ENCODE peak calls at places on chromosomes 1 and 21, in four cellular contexts. One of them, this sample, is unnamed.

GRCh38 chr1:116411784-116412479 is 38.9 kb downstream of the ATP1A1 start:
- DNase-seq in fibroblast of the aortic adventitia: peak; percentile 94
- DNase-seq in psoas muscle: no peak
- DNase-seq in activated B cell treated with CpG ODN at 0.5 μM for 24 hours: no peak
- DNase-seq in this sample: no peak

GRCh38 chr1:65148548-65149390 is 766 bp downstream of the AK4 start:
- DNase-seq in fibroblast of the aortic adventitia: peak; percentile 34
- DNase-seq in psoas muscle: peak; percentile 58
- DNase-seq in activated B cell treated with CpG ODN at 0.5 μM for 24 hours: peak; percentile 30
- DNase-seq in this sample: peak; percentile 24

GRCh38 chr1:241698177-241698576 is 46.1 kb downstream of the WDR64 start:
- DNase-seq in fibroblast of the aortic adventitia: no peak
- DNase-seq in psoas muscle: no peak
- DNase-seq in activated B cell treated with CpG ODN at 0.5 μM for 24 hours: no peak
- DNase-seq in this sample: no peak

GRCh38 chr1:200888349-200888838 is 6.3 kb upstream of the INAVA start:
- DNase-seq in fibroblast of the aortic adventitia: no peak
- DNase-seq in psoas muscle: no peak
- DNase-seq in activated B cell treated with CpG ODN at 0.5 μM for 24 hours: peak; percentile 39
- DNase-seq in this sample: no peak

GRCh38 chr1:24659993-24660665 is 17.0 kb downstream of the SRRM1 start:
- DNase-seq in fibroblast of the aortic adventitia: peak; percentile 54
- DNase-seq in psoas muscle: no peak
- DNase-seq in activated B cell treated with CpG ODN at 0.5 μM for 24 hours: no peak
- DNase-seq in this sample: no peak

GRCh38 chr1:203327684-203328457 is 22.6 kb downstream of the BTG2 start:
- DNase-seq in fibroblast of the aortic adventitia: peak; percentile 66
- DNase-seq in psoas muscle: no peak
- DNase-seq in activated B cell treated with CpG ODN at 0.5 μM for 24 hours: no peak
- DNase-seq in this sample: no peak

GRCh38 chr1:76501136-76501535 is 366.1 kb upstream of the ST6GALNAC5 start:
- DNase-seq in fibroblast of the aortic adventitia: no peak
- DNase-seq in psoas muscle: no peak
- DNase-seq in activated B cell treated with CpG ODN at 0.5 μM for 24 hours: no peak
- DNase-seq in this sample: no peak

GRCh38 chr1:155009742-155010141 is 7.1 kb downstream of the ZBTB7B start:
- DNase-seq in fibroblast of the aortic adventitia: no peak
- DNase-seq in psoas muscle: no peak
- DNase-seq in activated B cell treated with CpG ODN at 0.5 μM for 24 hours: no peak
- DNase-seq in this sample: no peak

GRCh38 chr1:24743404-24744211 is 1.6 kb upstream of the CLIC4 start:
- DNase-seq in fibroblast of the aortic adventitia: peak; percentile 70
- DNase-seq in psoas muscle: no peak
- DNase-seq in activated B cell treated with CpG ODN at 0.5 μM for 24 hours: no peak
- DNase-seq in this sample: no peak

GRCh38 chr1:204013052-204013451 is 59.9 kb upstream of the SOX13 start:
- DNase-seq in fibroblast of the aortic adventitia: no peak
- DNase-seq in psoas muscle: no peak
- DNase-seq in activated B cell treated with CpG ODN at 0.5 μM for 24 hours: no peak
- DNase-seq in this sample: no peak

GRCh38 chr1:17683551-17683950 is 71.6 kb upstream of the ACTL8 start:
- DNase-seq in fibroblast of the aortic adventitia: no peak
- DNase-seq in psoas muscle: no peak
- DNase-seq in activated B cell treated with CpG ODN at 0.5 μM for 24 hours: no peak
- DNase-seq in this sample: no peak

GRCh38 chr1:156511656-156512055 is 11.1 kb upstream of the MEF2D start:
- DNase-seq in fibroblast of the aortic adventitia: no peak
- DNase-seq in psoas muscle: no peak
- DNase-seq in activated B cell treated with CpG ODN at 0.5 μM for 24 hours: no peak
- DNase-seq in this sample: no peak

GRCh38 chr1:28259935-28260802 is 851 bp downstream of the SESN2 start:
- DNase-seq in fibroblast of the aortic adventitia: peak; percentile 89
- DNase-seq in psoas muscle: peak; percentile 87
- DNase-seq in activated B cell treated with CpG ODN at 0.5 μM for 24 hours: peak; percentile 33
- DNase-seq in this sample: peak; percentile 79

GRCh38 chr21:20313013-20313412 is 685.2 kb upstream of the NCAM2 start:
- DNase-seq in fibroblast of the aortic adventitia: no peak
- DNase-seq in psoas muscle: no peak
- DNase-seq in activated B cell treated with CpG ODN at 0.5 μM for 24 hours: no peak
- DNase-seq in this sample: no peak

GRCh38 chr1:54297596-54298283 is 97.8 kb downstream of the MRPL37 start:
- DNase-seq in fibroblast of the aortic adventitia: no peak
- DNase-seq in psoas muscle: no peak
- DNase-seq in activated B cell treated with CpG ODN at 0.5 μM for 24 hours: no peak
- DNase-seq in this sample: no peak

GRCh38 chr1:19361231-19362147 is 49.4 kb downstream of the SLC66A1 start:
- DNase-seq in fibroblast of the aortic adventitia: peak; percentile 65
- DNase-seq in psoas muscle: no peak
- DNase-seq in activated B cell treated with CpG ODN at 0.5 μM for 24 hours: no peak
- DNase-seq in this sample: no peak

GRCh38 chr1:44725309-44725698 is 5.7 kb downstream of the RNU5D-1 start:
- DNase-seq in fibroblast of the aortic adventitia: no peak
- DNase-seq in psoas muscle: no peak
- DNase-seq in activated B cell treated with CpG ODN at 0.5 μM for 24 hours: no peak
- DNase-seq in this sample: no peak

GRCh38 chr1:40948741-40949528 is 30.6 kb upstream of the CTPS1 start:
- DNase-seq in fibroblast of the aortic adventitia: peak; percentile 63
- DNase-seq in psoas muscle: no peak
- DNase-seq in activated B cell treated with CpG ODN at 0.5 μM for 24 hours: no peak
- DNase-seq in this sample: peak; percentile 42

GRCh38 chr1:172178846-172179245 is 241.6 kb upstream of the C1orf105 start:
- DNase-seq in fibroblast of the aortic adventitia: no peak
- DNase-seq in psoas muscle: no peak
- DNase-seq in activated B cell treated with CpG ODN at 0.5 μM for 24 hours: no peak
- DNase-seq in this sample: no peak

GRCh38 chr1:155379180-155379876 is 58.6 kb downstream of the RUSC1 start:
- DNase-seq in fibroblast of the aortic adventitia: peak; percentile 97
- DNase-seq in psoas muscle: no peak
- DNase-seq in activated B cell treated with CpG ODN at 0.5 μM for 24 hours: no peak
- DNase-seq in this sample: no peak

GRCh38 chr1:226590626-226591025 is 42.1 kb downstream of the STUM start:
- DNase-seq in fibroblast of the aortic adventitia: no peak
- DNase-seq in psoas muscle: no peak
- DNase-seq in activated B cell treated with CpG ODN at 0.5 μM for 24 hours: no peak
- DNase-seq in this sample: no peak

GRCh38 chr1:52970149-52970548 is 43.1 kb downstream of the SCP2 start:
- DNase-seq in fibroblast of the aortic adventitia: peak; percentile 42
- DNase-seq in psoas muscle: no peak
- DNase-seq in activated B cell treated with CpG ODN at 0.5 μM for 24 hours: no peak
- DNase-seq in this sample: no peak

GRCh38 chr1:229941160-229941559 is 125.9 kb upstream of the GALNT2 start:
- DNase-seq in fibroblast of the aortic adventitia: no peak
- DNase-seq in psoas muscle: no peak
- DNase-seq in activated B cell treated with CpG ODN at 0.5 μM for 24 hours: no peak
- DNase-seq in this sample: no peak

DNA sequence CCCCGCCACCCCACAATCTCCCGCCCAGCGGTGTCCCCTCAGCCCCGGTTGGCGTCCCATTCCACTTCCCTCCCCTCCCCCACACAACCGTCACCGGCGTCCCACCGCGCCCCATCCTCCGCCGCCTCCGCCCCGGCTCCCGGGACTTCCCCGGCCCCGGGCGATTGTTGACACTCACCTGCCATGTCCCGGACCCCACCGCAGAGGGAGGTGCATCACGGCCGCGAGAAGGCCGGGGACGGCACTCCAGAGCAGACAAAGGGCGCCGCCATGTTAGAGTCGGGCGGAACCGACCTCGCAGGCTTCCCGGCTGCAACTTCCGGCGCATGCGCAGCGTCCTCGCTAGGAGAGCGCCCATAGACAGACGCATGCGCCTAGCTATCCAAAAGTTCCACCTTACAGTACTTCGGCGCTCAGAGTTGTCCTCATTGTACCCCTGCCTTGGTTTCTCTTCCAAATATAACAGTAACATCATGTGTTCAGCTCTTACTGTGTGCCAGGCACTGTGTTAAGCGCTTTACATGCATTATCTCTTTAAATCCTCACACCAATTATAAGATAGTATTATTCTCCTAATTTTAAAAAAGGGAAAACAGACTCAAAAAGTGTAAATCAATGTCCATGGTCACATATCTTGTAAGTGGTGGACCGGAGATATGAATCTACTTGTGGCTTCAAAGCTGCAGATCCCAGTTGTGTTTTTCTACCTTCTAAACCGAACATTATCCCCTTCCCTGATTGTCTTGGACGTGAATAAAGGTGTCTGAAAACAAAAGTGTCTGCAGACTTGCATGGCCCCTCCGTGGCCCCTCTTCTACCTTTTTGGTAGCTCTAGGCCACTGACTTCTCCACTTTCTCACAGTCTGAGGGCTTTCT is at the start of gene ZBTB17:
- DNase-seq in fibroblast of the aortic adventitia: peak; percentile 93
- DNase-seq in psoas muscle: peak; percentile 98
- DNase-seq in activated B cell treated with CpG ODN at 0.5 μM for 24 hours: peak; percentile 95
- DNase-seq in this sample: peak; percentile 92
- TF ChIP-seq CTCF in fibroblast of the aortic adventitia: no peak
- TF ChIP-seq CTCF in psoas muscle: no peak
- TF ChIP-seq CTCF in activated B cell treated with CpG ODN at 0.5 μM for 24 hours: no peak
- TF ChIP-seq CTCF in this sample: no peak

GRCh38 chr1:217063065-217063908 is 340.1 kb upstream of the ESRRG start:
- DNase-seq in fibroblast of the aortic adventitia: no peak
- DNase-seq in psoas muscle: no peak
- DNase-seq in activated B cell treated with CpG ODN at 0.5 μM for 24 hours: no peak
- DNase-seq in this sample: no peak
- TF ChIP-seq CTCF in fibroblast of the aortic adventitia: no peak
- TF ChIP-seq CTCF in psoas muscle: no peak
- TF ChIP-seq CTCF in activated B cell treated with CpG ODN at 0.5 μM for 24 hours: no peak
- TF ChIP-seq CTCF in this sample: no peak

GRCh38 chr1:42399315-42400100 is 18.9 kb downstream of the RIMKLA start:
- DNase-seq in fibroblast of the aortic adventitia: no peak
- DNase-seq in psoas muscle: no peak
- DNase-seq in activated B cell treated with CpG ODN at 0.5 μM for 24 hours: no peak
- DNase-seq in this sample: no peak

DNA sequence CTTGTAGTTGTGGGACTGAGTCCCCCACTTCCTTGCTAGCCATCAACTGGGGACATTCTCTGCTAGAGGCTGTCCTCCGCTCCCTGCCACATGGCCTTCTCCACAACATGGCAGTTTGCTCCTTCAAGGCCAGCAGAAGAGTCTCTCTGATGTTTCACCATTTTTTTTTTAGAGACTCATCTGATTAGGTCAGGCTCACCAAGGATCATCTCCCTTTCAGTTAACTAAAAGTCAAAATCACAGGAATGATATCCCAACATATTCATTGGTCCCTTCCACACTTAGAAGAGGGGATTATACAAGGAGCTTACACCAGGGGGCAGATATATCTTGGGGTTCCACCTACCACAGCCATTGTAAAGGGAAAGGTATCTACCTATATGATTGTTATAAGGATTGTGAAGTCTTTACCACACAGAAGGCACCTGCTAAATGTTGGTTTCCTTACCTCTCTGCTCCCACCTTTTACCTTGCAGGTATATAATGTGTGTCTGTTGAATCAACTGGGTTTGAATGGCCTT is 23.3 kb downstream of the RIMKLA start:
- DNase-seq in fibroblast of the aortic adventitia: no peak
- DNase-seq in psoas muscle: no peak
- DNase-seq in activated B cell treated with CpG ODN at 0.5 μM for 24 hours: no peak
- DNase-seq in this sample: no peak
- TF ChIP-seq CTCF in fibroblast of the aortic adventitia: no peak
- TF ChIP-seq CTCF in psoas muscle: no peak
- TF ChIP-seq CTCF in activated B cell treated with CpG ODN at 0.5 μM for 24 hours: no peak
- TF ChIP-seq CTCF in this sample: no peak

GRCh38 chr21:34242973-34243372 is 120.8 kb upstream of the KCNE2 start:
- DNase-seq in fibroblast of the aortic adventitia: no peak
- DNase-seq in psoas muscle: no peak
- DNase-seq in activated B cell treated with CpG ODN at 0.5 μM for 24 hours: no peak
- DNase-seq in this sample: no peak

GRCh38 chr21:34243562-34243961 is 120.2 kb upstream of the KCNE2 start:
- DNase-seq in fibroblast of the aortic adventitia: peak; percentile 9
- DNase-seq in psoas muscle: no peak
- DNase-seq in activated B cell treated with CpG ODN at 0.5 μM for 24 hours: no peak
- DNase-seq in this sample: no peak
- TF ChIP-seq CTCF in fibroblast of the aortic adventitia: peak; percentile 49
- TF ChIP-seq CTCF in psoas muscle: no peak
- TF ChIP-seq CTCF in activated B cell treated with CpG ODN at 0.5 μM for 24 hours: no peak
- TF ChIP-seq CTCF in this sample: no peak

GRCh38 chr21:43364851-43365424 is 62.0 kb downstream of the SIK1 start:
- DNase-seq in fibroblast of the aortic adventitia: no peak
- DNase-seq in psoas muscle: no peak
- DNase-seq in activated B cell treated with CpG ODN at 0.5 μM for 24 hours: no peak
- DNase-seq in this sample: no peak
- TF ChIP-seq CTCF in fibroblast of the aortic adventitia: no peak
- TF ChIP-seq CTCF in psoas muscle: no peak
- TF ChIP-seq CTCF in activated B cell treated with CpG ODN at 0.5 μM for 24 hours: no peak
- TF ChIP-seq CTCF in this sample: no peak

This sample was measured in mesothelial cell of epicardium.